ENCODE peak calls at places on chromosomes 4 and X, in nine cellular contexts. W is lower leg skin, P is sigmoid colon, G is GM23338, J is upper lobe of right lung, A is OCI-LY7, Z is K562, T is epithelial cell of esophagus, M is fibroblast of mammary gland. C is an unnamed sample.

GRCh38 chr4:94395541-94395940 is 52.9 kb upstream of the HPGDS start:
- DNase-seq in W (no peak), Z (no peak), A (no peak), M (peak; percentile 35), G (no peak), J (no peak), P (no peak), T (peak; percentile 54), C (no peak)

GRCh38 chrX:55867708-55868107 is 150.2 kb downstream of the RRAGB start:
- DNase-seq in M (no peak), A (no peak), J (no peak), T (no peak), G (no peak), W (no peak), P (no peak), Z (no peak), C (no peak)

GRCh38 chr4:153114771-153115321 is 89.4 kb upstream of the TRIM2 start:
- DNase-seq in M (peak; percentile 83), Z (no peak), W (no peak), G (no peak), P (no peak), T (peak; percentile 72), A (no peak), J (no peak), C (peak; percentile 38)

GRCh38 chrX:43386872-43387271 is 269.2 kb upstream of the MAOA start:
- DNase-seq in P (no peak), W (no peak), Z (no peak), J (no peak), G (no peak), T (peak; percentile 0), M (no peak), A (no peak), C (no peak)

GRCh38 chrX:12974217-12974796 is 603 bp upstream of the TMSB4X start:
- DNase-seq in M (peak; percentile 69), T (peak; percentile 54), G (peak; percentile 37), P (peak; percentile 83), J (peak; percentile 80), Z (peak; percentile 62), A (peak; percentile 59), W (peak; percentile 50), C (peak; percentile 72)

GRCh38 chrX:103539695-103540094 is 20.4 kb upstream of the RAB40A start:
- DNase-seq in J (no peak), P (no peak), T (no peak), M (no peak), G (no peak), A (no peak), W (no peak), Z (no peak), C (no peak)

GRCh38 chr4:48991357-48991756 is 5.3 kb downstream of the CWH43 start:
- DNase-seq in Z (no peak), T (peak; percentile 69), G (no peak), J (no peak), P (no peak), M (no peak), W (no peak), A (no peak), C (no peak)

GRCh38 chrX:52380993-52381392 is 12.2 kb downstream of the XAGE2 start:
- DNase-seq in T (no peak), P (no peak), M (no peak), G (no peak), A (no peak), Z (no peak), J (no peak), W (no peak), C (no peak)

GRCh38 chr4:173001571-173001970 is 167.0 kb upstream of the GALNT7 start:
- DNase-seq in Z (no peak), P (no peak), A (no peak), T (peak; percentile 72), M (peak; percentile 87), W (no peak), J (no peak), G (no peak), C (peak; percentile 20)

GRCh38 chr4:147854154-147854553 is 122.3 kb downstream of the ARHGAP10 start:
- DNase-seq in M (no peak), P (no peak), T (no peak), A (no peak), Z (no peak), J (no peak), G (no peak), W (no peak), C (peak; percentile 48)

GRCh38 chr4:15779336-15779735 is 1.2 kb downstream of the CD38 start:
- DNase-seq in J (peak; percentile 70), A (no peak), T (peak; percentile 62), Z (no peak), G (peak; percentile 81), P (peak; percentile 71), M (peak; percentile 63), W (peak; percentile 51), C (peak; percentile 50)

GRCh38 chrX:64151911-64152310 is 53.6 kb downstream of the AMER1 start:
- DNase-seq in M (no peak), P (no peak), T (peak; percentile 67), Z (no peak), A (no peak), G (no peak), W (peak; percentile 15), J (no peak), C (no peak)

GRCh38 chr4:1345905-1346780 is 865 bp upstream of the UVSSA start:
- DNase-seq in W (peak; percentile 27), M (peak; percentile 17), Z (peak; percentile 66), G (peak; percentile 76), J (peak; percentile 78), A (peak; percentile 71), P (peak; percentile 84), T (peak; percentile 54), C (peak; percentile 53)

GRCh38 chr4:123352966-123353365 is 43.6 kb upstream of the SPRY1 start:
- DNase-seq in T (no peak), M (no peak), W (no peak), J (no peak), Z (no peak), P (no peak), A (no peak), G (no peak), C (no peak)

GRCh38 chr4:120816385-120816784 is 106.1 kb downstream of the PRDM5 start:
- DNase-seq in J (no peak), G (no peak), P (no peak), W (no peak), M (no peak), A (no peak), T (no peak), Z (no peak), C (peak; percentile 15)

GRCh38 chr4:3766207-3766790 is at the start of gene ADRA2C:
- DNase-seq in J (no peak), T (peak; percentile 20), P (no peak), G (peak; percentile 51), M (no peak), W (no peak), Z (peak; percentile 74), A (no peak), C (peak; percentile 25)

GRCh38 chr4:86054676-86055075 is 305.2 kb downstream of the MAPK10 start:
- DNase-seq in A (no peak), J (no peak), T (no peak), G (no peak), M (no peak), P (no peak), Z (no peak), W (no peak), C (peak; percentile 60)

GRCh38 chr4:8340721-8341680 is 71.4 kb downstream of the HTRA3 start:
- DNase-seq in T (no peak), A (no peak), W (peak; percentile 74), Z (no peak), P (peak; percentile 96), M (no peak), J (no peak), G (no peak), C (peak; percentile 45)

GRCh38 chr4:128285085-128286023 is 2.3 kb downstream of the PGRMC2 start:
- DNase-seq in M (peak; percentile 79), T (no peak), J (no peak), P (no peak), G (no peak), Z (no peak), A (no peak), W (peak; percentile 32), C (peak; percentile 74)

GRCh38 chr4:136562842-136563241 is 969.5 kb downstream of the PCDH18 start:
- DNase-seq in T (peak; percentile 14), J (no peak), G (peak; percentile 5), P (no peak), Z (no peak), W (no peak), M (peak; percentile 15), A (no peak), C (no peak)

GRCh38 chrX:39602226-39602625 is 495.5 kb downstream of the BCOR start:
- DNase-seq in T (no peak), W (no peak), A (no peak), M (no peak), G (no peak), J (no peak), P (no peak), Z (no peak), C (no peak)

GRCh38 chrX:477441-478012 is 90.8 kb upstream of the PPP2R3B start:
- DNase-seq in G (no peak), M (no peak), P (peak; percentile 38), Z (no peak), T (no peak), W (no peak), J (no peak), A (no peak), C (no peak)
- H3K4me3 ChIP-seq in G (no peak overlapping the region), M (no peak overlapping the region), P (no peak overlapping the region), Z (no peak overlapping the region), T (no peak overlapping the region), W (no peak overlapping the region), J (no peak overlapping the region), A (no peak overlapping the region), C (no peak overlapping the region)

GRCh38 chrX:18676470-18676869 is 4.6 kb upstream of the RS1 start:
- DNase-seq in T (peak; percentile 9), P (no peak), W (no peak), J (no peak), G (peak; percentile 63), Z (peak; percentile 45), A (no peak), M (peak; percentile 20), C (no peak)
- TF ChIP-seq CTCF in T (peak; percentile 39), P (no peak), W (no peak), J (no peak), G (peak; percentile 47), Z (peak; percentile 48), A (no peak), M (peak; percentile 36), C (peak; percentile 23)

GRCh38 chrX:69149466-69150293 is 15.6 kb downstream of the PJA1 start:
- DNase-seq in Z (no peak), T (no peak), P (no peak), G (peak; percentile 85), W (no peak), A (no peak), J (no peak), M (no peak), C (no peak)
- H3K4me3 ChIP-seq in Z (no peak overlapping the region), T (peak overlapping the region; percentile 31), P (no peak overlapping the region), G (peak overlapping the region; percentile 46), W (no peak overlapping the region), A (no peak overlapping the region), J (no peak overlapping the region), M (no peak overlapping the region), C (no peak overlapping the region)

GRCh38 chr4:77819836-77820679 is 890 bp upstream of the CNOT6L start:
- DNase-seq in J (peak; percentile 96), Z (peak; percentile 93), G (peak; percentile 95), M (peak; percentile 75), T (peak; percentile 93), A (peak; percentile 95), P (peak; percentile 94), W (peak; percentile 91), C (peak; percentile 74)
- TF ChIP-seq CTCF in J (no peak), Z (peak; percentile 15), G (no peak), M (no peak), T (peak; percentile 5), A (no peak), P (no peak), W (no peak), C (peak; percentile 10)

GRCh38 chr4:184453402-184454160 is 20.8 kb downstream of the IRF2 start:
- DNase-seq in G (peak; percentile 47), T (peak; percentile 72), M (peak; percentile 85), J (no peak), A (peak; percentile 74), P (no peak), W (no peak), Z (no peak), C (peak; percentile 78)
- H3K4me3 ChIP-seq in G (no peak overlapping the region), T (no peak overlapping the region), M (no peak overlapping the region), J (no peak overlapping the region), A (peak overlapping the region; percentile 29), P (no peak overlapping the region), W (no peak overlapping the region), Z (no peak overlapping the region), C (no peak overlapping the region)

C was measured in AG10803.